ENCODE peak calls at places on chromosomes 3 and 15, in ten cellular contexts. One of them, this sample, is unnamed.

GRCh38 chr3:10373686-10374261 is 52.9 kb upstream of the SEC13 start:
- DNase-seq in ascending aorta: no peak
- DNase-seq in HTR-8/SVneo: peak
- DNase-seq in HEK293T: no peak
- DNase-seq in EL: peak
- DNase-seq in AML-193: no peak
- DNase-seq in renal cortical epithelial cell: no peak
- DNase-seq in substantia nigra: no peak
- DNase-seq in caudate nucleus: no peak
- DNase-seq in ELF-1: peak
- DNase-seq in this sample: peak

GRCh38 chr15:62933388-62933787 is 109.2 kb upstream of the TPM1 start:
- DNase-seq in ELF-1: no peak
- DNase-seq in substantia nigra: no peak
- DNase-seq in HTR-8/SVneo: no peak
- DNase-seq in AML-193: no peak
- DNase-seq in renal cortical epithelial cell: no peak
- DNase-seq in ascending aorta: no peak
- DNase-seq in caudate nucleus: no peak
- DNase-seq in EL: peak
- DNase-seq in HEK293T: no peak
- DNase-seq in this sample: no peak

GRCh38 chr15:49045691-49046112 is 544 bp downstream of the SECISBP2L start:
- DNase-seq in substantia nigra: no peak
- DNase-seq in HEK293T: peak
- DNase-seq in EL: peak
- DNase-seq in HTR-8/SVneo: no peak
- DNase-seq in renal cortical epithelial cell: peak
- DNase-seq in ELF-1: no peak
- DNase-seq in ascending aorta: no peak
- DNase-seq in caudate nucleus: no peak
- DNase-seq in AML-193: peak
- DNase-seq in this sample: peak

GRCh38 chr3:127536818-127537810 is 53.4 kb downstream of the TPRA1 start:
- DNase-seq in EL: no peak
- DNase-seq in AML-193: no peak
- DNase-seq in ELF-1: peak
- DNase-seq in HEK293T: no peak
- DNase-seq in renal cortical epithelial cell: no peak
- DNase-seq in substantia nigra: no peak
- DNase-seq in caudate nucleus: no peak
- DNase-seq in ascending aorta: no peak
- DNase-seq in HTR-8/SVneo: no peak
- DNase-seq in this sample: no peak

GRCh38 chr3:65713016-65713415 is 325.7 kb downstream of the MAGI1 start:
- DNase-seq in caudate nucleus: no peak
- DNase-seq in substantia nigra: no peak
- DNase-seq in ELF-1: peak
- DNase-seq in renal cortical epithelial cell: peak
- DNase-seq in HEK293T: no peak
- DNase-seq in HTR-8/SVneo: no peak
- DNase-seq in ascending aorta: peak
- DNase-seq in AML-193: peak
- DNase-seq in EL: peak
- DNase-seq in this sample: peak

GRCh38 chr3:129249284-129250065 is at the start of gene COPG1:
- DNase-seq in ascending aorta: peak
- DNase-seq in HEK293T: peak
- DNase-seq in caudate nucleus: peak
- DNase-seq in renal cortical epithelial cell: peak
- DNase-seq in EL: peak
- DNase-seq in substantia nigra: peak
- DNase-seq in AML-193: peak
- DNase-seq in HTR-8/SVneo: peak
- DNase-seq in ELF-1: peak
- DNase-seq in this sample: peak

GRCh38 chr15:93049233-93049632 is 39.8 kb downstream of the RGMA start:
- DNase-seq in HTR-8/SVneo: no peak
- DNase-seq in ascending aorta: no peak
- DNase-seq in substantia nigra: no peak
- DNase-seq in renal cortical epithelial cell: no peak
- DNase-seq in AML-193: no peak
- DNase-seq in EL: no peak
- DNase-seq in ELF-1: no peak
- DNase-seq in HEK293T: no peak
- DNase-seq in caudate nucleus: no peak
- DNase-seq in this sample: no peak

GRCh38 chr15:51229907-51230328 is 108.5 kb downstream of the CYP19A1 start:
- DNase-seq in HTR-8/SVneo: no peak
- DNase-seq in HEK293T: no peak
- DNase-seq in AML-193: peak
- DNase-seq in ascending aorta: no peak
- DNase-seq in caudate nucleus: no peak
- DNase-seq in renal cortical epithelial cell: peak
- DNase-seq in ELF-1: peak
- DNase-seq in substantia nigra: no peak
- DNase-seq in EL: peak
- DNase-seq in this sample: peak

GRCh38 chr3:12393894-12394293 is 90.4 kb upstream of the TSEN2 start:
- DNase-seq in renal cortical epithelial cell: peak
- DNase-seq in ELF-1: no peak
- DNase-seq in ascending aorta: no peak
- DNase-seq in EL: peak
- DNase-seq in HEK293T: no peak
- DNase-seq in caudate nucleus: no peak
- DNase-seq in HTR-8/SVneo: peak
- DNase-seq in substantia nigra: no peak
- DNase-seq in AML-193: peak
- DNase-seq in this sample: peak

GRCh38 chr3:31546152-31546551 is 13.4 kb downstream of the STT3B start:
- DNase-seq in caudate nucleus: no peak
- DNase-seq in ELF-1: peak
- DNase-seq in EL: no peak
- DNase-seq in ascending aorta: no peak
- DNase-seq in AML-193: no peak
- DNase-seq in substantia nigra: no peak
- DNase-seq in HEK293T: no peak
- DNase-seq in HTR-8/SVneo: no peak
- DNase-seq in renal cortical epithelial cell: no peak
- DNase-seq in this sample: no peak

This sample was measured in H4.